ENCODE peak calls at places on chromosomes 3 and 15, in four cellular contexts. R is spleen, P is HCT116, C is ovary. D is an unnamed sample.

GRCh38 chr3:195777975-195778374 is 33.8 kb downstream of the MUC4 start:
- DNase-seq in P (no peak), C (no peak), R (no peak), D (no peak)

GRCh38 chr3:140487566-140487965 is 190.3 kb upstream of the TRIM42 start:
- DNase-seq in C (no peak), P (no peak), R (no peak), D (no peak)

GRCh38 chr3:71218508-71218907 is 365.0 kb downstream of the FOXP1 start:
- DNase-seq in P (no peak), R (no peak), C (no peak), D (no peak)

GRCh38 chr3:166531730-166532129 is 694.5 kb upstream of the BCHE start:
- DNase-seq in P (no peak), C (no peak), R (no peak), D (no peak)

GRCh38 chr3:122615303-122615702 is 37.9 kb downstream of the PARP15 start:
- DNase-seq in P (no peak), R (no peak), C (no peak), D (no peak)

GRCh38 chr3:54243960-54244359 is 121.6 kb downstream of the CACNA2D3 start:
- DNase-seq in C (no peak), P (no peak), R (no peak), D (no peak)

GRCh38 chr15:89136818-89137772 is 48.8 kb downstream of the ABHD2 start:
- DNase-seq in R (peak), C (no peak), P (no peak), D (no peak)

GRCh38 chr3:43691120-43692002 is 623 bp downstream of the ABHD5 start:
- DNase-seq in C (peak), P (peak), R (peak), D (peak)

GRCh38 chr15:99845009-99845408 is 111.8 kb upstream of the LYSMD4 start:
- DNase-seq in P (no peak), C (no peak), R (no peak), D (no peak)

GRCh38 chr3:149377408-149378111 is at the start of gene TM4SF1:
- DNase-seq in P (no peak), R (no peak), C (peak), D (peak)

GRCh38 chr3:112395166-112395894 is 62.4 kb downstream of the CD200 start:
- DNase-seq in R (no peak), C (no peak), P (no peak), D (no peak)

GRCh38 chr3:73324203-73325155 is 263.0 kb downstream of the EBLN2 start:
- DNase-seq in P (no peak), R (no peak), C (no peak), D (peak)

GRCh38 chr3:143654906-143655305 is 193.4 kb downstream of the SLC9A9 start:
- DNase-seq in C (no peak), P (no peak), R (no peak), D (no peak)

GRCh38 chr3:175082631-175083030 is 223.5 kb downstream of the NAALADL2 start:
- DNase-seq in C (no peak), R (no peak), P (no peak), D (no peak)

GRCh38 chr3:128343287-128344045 is 123.2 kb downstream of the DNAJB8 start:
- DNase-seq in R (peak), P (no peak), C (no peak), D (no peak)

GRCh38 chr3:126349071-126349470 is 8.1 kb downstream of the KLF15 start:
- DNase-seq in R (peak), P (no peak), C (no peak), D (peak)

GRCh38 chr3:119289371-119289770 is 4.8 kb upstream of the ARHGAP31 start:
- DNase-seq in C (no peak), R (peak), P (no peak), D (no peak)

GRCh38 chr15:39741258-39741657 is 41.4 kb downstream of the FSIP1 start:
- DNase-seq in P (no peak), C (no peak), R (no peak), D (no peak)

GRCh38 chr3:53089511-53089910 is 40.7 kb downstream of the RFT1 start:
- DNase-seq in P (no peak), R (peak), C (no peak), D (no peak)

GRCh38 chr3:55486857-55487375 is at the start of gene WNT5A:
- DNase-seq in P (no peak), C (peak), R (peak), D (no peak)

GRCh38 chr3:150309557-150309956 is 98.5 kb upstream of the TSC22D2 start:
- DNase-seq in C (no peak), P (no peak), R (no peak), D (no peak)

GRCh38 chr3:101942356-101942755 is 93.0 kb downstream of the NFKBIZ start:
- DNase-seq in C (no peak), P (no peak), R (no peak), D (no peak)

GRCh38 chr3:194315965-194316361 is 35.2 kb downstream of the CPN2 start:
- DNase-seq in P (no peak), R (no peak), C (no peak), D (no peak)

GRCh38 chr3:59268170-59268569 is 218.3 kb upstream of the CFAP20DC start:
- DNase-seq in C (no peak), R (no peak), P (no peak), D (no peak)

GRCh38 chr3:141471160-141471559 is 15.7 kb upstream of the RASA2 start:
- DNase-seq in P (no peak), C (no peak), R (no peak), D (no peak)

GRCh38 chr3:152151216-152151874 is 117.4 kb upstream of the MBNL1 start:
- DNase-seq in R (no peak), P (no peak), C (no peak), D (no peak)

GRCh38 chr15:53072077-53072476 is 281.9 kb upstream of the ONECUT1 start:
- DNase-seq in C (peak), P (peak), R (no peak), D (peak)

GRCh38 chr3:35908366-35909232 is 269.3 kb downstream of the ARPP21 start:
- DNase-seq in C (peak), P (peak), R (no peak), D (peak)

GRCh38 chr3:160580938-160581337 is 15.6 kb upstream of the KPNA4 start:
- DNase-seq in P (no peak), R (no peak), C (no peak), D (no peak)

GRCh38 chr15:76987276-76987675 is 7.7 kb upstream of the PSTPIP1 start:
- DNase-seq in C (no peak), P (no peak), R (no peak), D (no peak)

GRCh38 chr3:124814620-124815421 is 72.3 kb downstream of the ITGB5 start:
- DNase-seq in P (no peak), C (no peak), R (no peak), D (no peak)

GRCh38 chr3:126954141-126954845 is 28.6 kb upstream of the PLXNA1 start:
- DNase-seq in P (no peak), C (no peak), R (peak), D (no peak)

GRCh38 chr3:114284644-114285043 is 9.2 kb upstream of the TIGIT start:
- DNase-seq in C (no peak), R (no peak), P (no peak), D (no peak)

GRCh38 chr3:66450389-66451022 is 50.3 kb downstream of the LRIG1 start:
- DNase-seq in P (no peak), R (no peak), C (peak), D (peak)

GRCh38 chr3:31423522-31423921 is 109.2 kb upstream of the STT3B start:
- DNase-seq in C (no peak), P (no peak), R (no peak), D (no peak)

GRCh38 chr15:52006702-52007340 is 12.2 kb upstream of the MAPK6 start:
- DNase-seq in R (no peak), C (no peak), P (no peak), D (no peak)
- TF ChIP-seq POLR2A in R (no peak), C (no peak), P (no peak), D (no peak)

DNA sequence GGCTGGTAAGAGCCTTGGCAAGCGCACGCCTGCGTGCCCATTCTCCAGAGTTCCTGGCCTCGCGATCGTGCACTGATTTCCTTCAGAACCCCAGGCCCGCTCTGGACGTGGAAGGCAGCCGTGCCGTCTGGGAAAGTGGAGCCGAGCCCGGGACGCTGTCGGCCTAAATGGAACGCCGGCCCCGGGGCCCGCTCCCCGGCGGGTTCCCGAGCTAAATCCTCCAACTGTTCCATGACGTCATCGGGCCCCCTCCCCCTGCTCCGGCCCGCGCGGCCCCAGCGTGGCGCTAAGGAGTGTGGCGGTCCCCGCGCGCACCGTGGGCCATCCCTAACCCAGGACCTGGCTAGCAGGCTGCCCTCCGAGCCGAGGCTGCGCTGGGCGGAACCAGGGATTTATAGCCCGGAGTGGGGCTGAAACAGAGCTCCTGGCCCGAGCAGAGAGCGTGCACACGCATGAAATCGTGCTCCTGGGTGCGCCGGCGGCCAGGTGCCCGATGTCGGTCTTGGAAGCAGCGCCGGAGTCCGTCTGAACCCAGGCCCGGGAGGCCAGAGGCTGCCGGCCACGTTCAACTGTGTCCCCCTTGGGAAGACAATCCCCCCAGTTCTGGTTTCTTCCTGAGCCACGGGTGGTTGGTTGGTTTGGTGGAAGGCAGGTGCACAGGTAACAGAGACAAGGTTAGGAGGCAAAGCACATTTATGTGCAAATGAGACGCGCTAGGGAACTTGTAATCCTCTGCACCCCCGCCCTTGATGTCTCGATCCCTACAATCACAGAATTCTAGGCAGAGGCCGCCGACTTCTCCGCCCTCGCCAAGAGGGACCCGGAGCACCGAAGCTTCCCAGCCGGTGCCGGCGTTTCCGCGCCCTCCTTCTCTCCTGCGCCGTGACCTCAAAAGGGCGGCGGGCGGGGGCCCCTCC is 84.9 kb upstream of the ETV5 start:
- DNase-seq in R (no peak), P (no peak), C (peak), D (no peak)
- H3K4me3 ChIP-seq in R (peak), P (no peak), C (no peak), D (no peak)

DNA sequence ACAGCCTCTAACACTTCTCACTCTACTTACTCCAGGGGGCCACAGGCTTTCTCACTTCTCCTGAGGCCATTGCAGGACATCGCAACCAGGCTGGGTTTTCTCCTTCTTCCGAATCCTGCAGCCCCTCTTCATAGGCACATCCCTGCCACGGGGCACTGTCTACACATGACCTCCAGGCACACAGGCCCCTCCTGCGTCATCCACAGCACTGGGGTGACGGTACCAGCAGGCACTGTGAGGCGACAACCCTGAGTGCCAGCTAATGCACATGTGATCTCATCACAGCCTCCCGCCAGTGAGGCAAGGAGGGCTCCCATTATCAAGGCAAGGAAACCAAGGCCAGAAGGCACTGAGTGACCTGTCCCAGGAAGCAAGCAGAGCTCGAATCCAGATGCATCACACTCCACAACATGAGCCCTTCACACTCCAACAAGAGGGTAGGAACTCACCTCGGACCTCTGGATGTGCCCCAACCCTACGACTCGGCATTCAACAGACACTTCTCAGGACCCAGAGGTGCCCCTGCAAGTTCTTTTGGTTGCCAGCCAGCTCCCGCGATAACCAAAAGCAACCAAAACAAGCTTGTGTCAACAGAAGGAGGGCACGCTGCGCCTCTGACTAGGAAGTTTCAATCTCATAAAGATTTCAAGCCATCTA is 16.7 kb downstream of the FAM174B start:
- DNase-seq in P (no peak), C (peak), R (peak), D (peak)
- TF ChIP-seq POLR2A in P (no peak), C (no peak), R (no peak), D (no peak)

DNA sequence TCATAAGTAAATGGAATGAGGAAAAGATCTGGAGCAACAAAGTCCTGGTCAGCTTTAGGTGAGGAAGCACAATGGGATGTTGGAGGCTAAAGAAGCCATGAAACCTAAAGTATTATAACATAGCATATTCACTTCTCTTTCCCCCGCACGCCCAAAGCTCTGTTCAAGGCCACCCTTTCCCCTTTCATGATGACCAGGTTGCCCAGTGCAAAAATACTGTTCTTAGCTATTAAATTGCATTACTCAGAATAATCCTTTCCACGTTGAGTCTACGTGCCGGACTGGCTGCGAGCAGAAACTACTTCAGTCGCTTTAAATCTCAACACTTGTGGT is 589 bp upstream of the MAPKBP1 start:
- DNase-seq in C (no peak), R (no peak), P (no peak), D (no peak)
- H3K4me3 ChIP-seq in C (peak), R (peak), P (peak), D (peak)

GRCh38 chr15:68279218-68279533 is 1.6 kb downstream of the FEM1B start:
- DNase-seq in C (no peak), P (no peak), R (no peak), D (no peak)
- TF ChIP-seq POLR2A in C (no peak), P (no peak), R (no peak), D (no peak)